ENCODE peak calls at places on chromosomes 7 and 10, in six cellular contexts. Y is lower leg skin; C is activated naive CD8-positive, alpha-beta T cell treated with anti-CD3 and anti-CD28 coated beads, Interleukin-2, amount 50 U/mL, for 24 hours; S is GM12865; Z is midbrain; E is stimulated activated naive CD4-positive, alpha-beta T cell. P is an unnamed sample.

GRCh38 chr7:7271094-7271874 is 88.9 kb downstream of the C1GALT1 start:
- DNase-seq in Y (no peak), C (no peak), S (no peak), Z (no peak), E (no peak), P (no peak)

GRCh38 chr10:17210361-17210760 is 8.9 kb upstream of the TRDMT1 start:
- DNase-seq in Y (no peak), C (no peak), S (no peak), Z (no peak), E (no peak), P (no peak)

GRCh38 chr7:97421307-97421905 is 303.9 kb downstream of the SDHAF3 start:
- DNase-seq in Y (no peak), C (no peak), S (no peak), Z (no peak), E (no peak), P (no peak)

GRCh38 chr10:128324468-128324867 is 198.2 kb upstream of the MKI67 start:
- DNase-seq in Y (no peak), C (no peak), S (no peak), Z (no peak), E (no peak), P (no peak)

GRCh38 chr7:87474533-87475358 is 734 bp downstream of the ABCB4 start:
- DNase-seq in Y (no peak), C (peak; percentile 9), S (peak; percentile 85), Z (peak; percentile 15), E (no peak), P (no peak)

GRCh38 chr10:101120884-101121660 is 10.0 kb upstream of the TLX1 start:
- DNase-seq in Y (no peak), C (no peak), S (peak; percentile 16), Z (no peak), E (no peak), P (no peak)

GRCh38 chr10:79339266-79339665 is 8.0 kb upstream of the PPIF start:
- DNase-seq in Y (no peak), C (no peak), S (no peak), Z (no peak), E (no peak), P (no peak)

GRCh38 chr7:12431886-12432285 is 28.2 kb upstream of the VWDE start:
- DNase-seq in Y (no peak), C (no peak), S (no peak), Z (no peak), E (no peak), P (no peak)

GRCh38 chr7:139737221-139738100 is 40.3 kb downstream of the HIPK2 start:
- DNase-seq in Y (no peak), C (no peak), S (no peak), Z (no peak), E (no peak), P (no peak)

GRCh38 chr10:131246775-131247174 is 64.7 kb downstream of the TCERG1L start:
- DNase-seq in Y (no peak), C (no peak), S (no peak), Z (no peak), E (no peak), P (no peak)

GRCh38 chr7:70712942-70713341 is 419.0 kb upstream of the GALNT17 start:
- DNase-seq in Y (no peak), C (no peak), S (no peak), Z (no peak), E (no peak), P (no peak)

GRCh38 chr10:14782691-14783363 is 8.1 kb upstream of the FAM107B start:
- DNase-seq in Y (no peak), C (peak; percentile 17), S (no peak), Z (no peak), E (no peak), P (peak; percentile 100)

GRCh38 chr7:128781851-128782250 is 6.3 kb upstream of the OPN1SW start:
- DNase-seq in Y (no peak), C (no peak), S (no peak), Z (no peak), E (no peak), P (no peak)

GRCh38 chr7:17109017-17109416 is 189.4 kb upstream of the AHR start:
- DNase-seq in Y (no peak), C (no peak), S (no peak), Z (no peak), E (no peak), P (no peak)

GRCh38 chr7:150435390-150436073 is 14.9 kb upstream of the GIMAP8 start:
- DNase-seq in Y (peak; percentile 43), C (no peak), S (peak; percentile 98), Z (peak; percentile 17), E (no peak), P (no peak)

GRCh38 chr10:36489181-36489927 is 636.0 kb upstream of the ANKRD30A start:
- DNase-seq in Y (no peak), C (no peak), S (no peak), Z (no peak), E (no peak), P (no peak)

GRCh38 chr10:90915141-90916075 is 5.5 kb downstream of the ANKRD1 start:
- DNase-seq in Y (no peak), C (no peak), S (no peak), Z (no peak), E (no peak), P (no peak)

GRCh38 chr7:24229481-24230226 is 54.3 kb upstream of the NPY start:
- DNase-seq in Y (no peak), C (no peak), S (no peak), Z (no peak), E (no peak), P (no peak)

GRCh38 chr7:148912758-148913541 is 28.9 kb upstream of the EZH2 start:
- DNase-seq in Y (no peak), C (peak; percentile 51), S (peak; percentile 75), Z (no peak), E (peak; percentile 5), P (no peak)

GRCh38 chr10:132785433-132786278 is at the start of gene NKX6-2:
- DNase-seq in Y (no peak), C (no peak), S (no peak), Z (peak; percentile 74), E (no peak), P (no peak)